ENCODE peak calls at places on chromosomes 13 and 19, in six cellular contexts. D is neural progenitor cell, E is GM23248, A is hepatocyte, O is HCT116, F is PC-3. Q is an unnamed sample. For H3K9me3, the result is how much of the 10 kb centered on the place peaks cover.

GRCh38 chr19:15379996-15380647 is 535 bp upstream of the AKAP8 start:
- DNase-seq in D (no peak), F (peak), O (peak), A (peak), E (peak), Q (peak)

GRCh38 chr19:35436477-35437141 is 11.4 kb upstream of the FFAR2 start:
- DNase-seq in D (no peak), A (peak), E (peak), O (no peak), F (peak), Q (no peak)

GRCh38 chr19:47002853-47003610 is 16.6 kb upstream of the NPAS1 start:
- DNase-seq in A (no peak), O (no peak), E (no peak), D (no peak), F (no peak), Q (no peak)

GRCh38 chr13:111219950-111220349 is 100.5 kb upstream of the TEX29 start:
- DNase-seq in O (no peak), D (no peak), F (no peak), A (no peak), E (peak), Q (no peak)

GRCh38 chr19:3234800-3235199 is 10.3 kb downstream of the CELF5 start:
- DNase-seq in F (no peak), D (no peak), E (no peak), O (no peak), A (no peak), Q (no peak)

GRCh38 chr19:33740811-33741396 is 55.8 kb upstream of the KCTD15 start:
- DNase-seq in D (peak), F (peak), A (peak), O (no peak), E (peak), Q (peak)

GRCh38 chr19:46890423-46891170 is 29.8 kb downstream of the ARHGAP35 start:
- DNase-seq in A (peak), E (peak), D (no peak), F (peak), O (no peak), Q (no peak)

GRCh38 chr19:58558623-58559274 is 338 bp upstream of the UBE2M start:
- DNase-seq in A (peak), E (peak), O (peak), D (peak), F (peak), Q (peak)

GRCh38 chr13:39283062-39283461 is 244.8 kb downstream of the NHLRC3 start:
- DNase-seq in E (no peak), D (no peak), F (no peak), O (no peak), A (no peak), Q (no peak)

GRCh38 chr13:72198042-72198441 is 331.0 kb upstream of the DACH1 start:
- DNase-seq in F (no peak), A (no peak), D (no peak), E (no peak), O (no peak), Q (no peak)

GRCh38 chr13:30868806-30869470 is 37.1 kb upstream of the MEDAG start:
- DNase-seq in O (no peak), E (peak), F (no peak), A (no peak), D (no peak), Q (no peak)

GRCh38 chr19:31351212-31352193 is 2.3 kb upstream of the TSHZ3 start:
- DNase-seq in D (peak), F (peak), A (peak), E (peak), O (no peak), Q (no peak)

GRCh38 chr13:28618595-28618994 is 40.3 kb upstream of the POMP start:
- DNase-seq in A (no peak), O (no peak), F (no peak), E (no peak), D (no peak), Q (no peak)

GRCh38 chr19:33374406-33374703 is 846 bp downstream of the CEBPG start:
- DNase-seq in O (no peak), F (peak), D (peak), E (peak), A (no peak), Q (no peak)

GRCh38 chr19:38650180-38650775 is 2.8 kb downstream of the ACTN4 start:
- DNase-seq in A (peak), E (peak), D (no peak), F (no peak), O (no peak), Q (no peak)

GRCh38 chr19:18718846-18719458 is 35.5 kb downstream of the CRTC1 start:
- DNase-seq in A (no peak), E (no peak), F (no peak), O (no peak), D (no peak), Q (no peak)

GRCh38 chr19:13770013-13770635 is 4.1 kb upstream of the C19orf53 start:
- DNase-seq in D (no peak), E (no peak), A (no peak), F (no peak), O (no peak), Q (no peak)

GRCh38 chr13:30932481-30933333 is at the start of gene TEX26:
- DNase-seq in E (no peak), O (no peak), A (peak), F (no peak), D (peak), Q (no peak)

GRCh38 chr13:98239156-98240076 is 62.3 kb upstream of the RNF113B start:
- DNase-seq in O (no peak), A (peak), F (no peak), E (no peak), D (no peak), Q (no peak)

GRCh38 chr19:49844138-49844740 is 6.7 kb upstream of the PTOV1 start:
- DNase-seq in O (no peak), F (no peak), E (no peak), A (no peak), D (no peak), Q (no peak)

GRCh38 chr13:98706446-98707110 is 45.9 kb downstream of the SLC15A1 start:
- DNase-seq in F (peak), A (peak), O (no peak), E (no peak), D (no peak), Q (no peak)

GRCh38 chr19:38727306-38727867 is 16.9 kb downstream of the CAPN12 start:
- DNase-seq in O (no peak), D (no peak), A (no peak), E (no peak), F (no peak), Q (no peak)

GRCh38 chr19:11538232-11539036 is at the start of gene CNN1:
- DNase-seq in O (no peak), D (peak), E (peak), A (peak), F (no peak), Q (no peak)

GRCh38 chr19:5624154-5624663 is 1.3 kb downstream of the SAFB start:
- DNase-seq in D (peak), O (no peak), E (peak), A (peak), F (peak), Q (peak)

GRCh38 chr13:113485545-113485944 is 5.0 kb downstream of the DCUN1D2 start:
- DNase-seq in E (no peak), D (no peak), A (no peak), F (no peak), O (no peak), Q (no peak)

GRCh38 chr13:48653074-48654054 is at the start of gene CYSLTR2:
- DNase-seq in F (no peak), A (peak), O (no peak), D (peak), E (peak), Q (no peak)

GRCh38 chr13:46643165-46643777 is 90.3 kb downstream of the LRCH1 start:
- DNase-seq in D (no peak), F (no peak), A (no peak), O (no peak), E (no peak), Q (no peak)

GRCh38 chr19:44959691-44960090 is 4.5 kb downstream of the CLPTM1 start:
- DNase-seq in E (no peak), F (no peak), O (no peak), D (no peak), A (no peak), Q (no peak)

GRCh38 chr19:41114132-41114531 is at the start of gene CYP2F1:
- DNase-seq in E (no peak), F (no peak), A (no peak), D (no peak), O (no peak), Q (no peak)

GRCh38 chr13:98293570-98294142 is 116.6 kb upstream of the RNF113B start:
- DNase-seq in E (peak), O (no peak), D (no peak), F (peak), A (no peak), Q (no peak)

GRCh38 chr19:15195381-15195964 is 5.3 kb downstream of the NOTCH3 start:
- DNase-seq in F (peak), E (peak), O (no peak), D (peak), A (peak), Q (no peak)

GRCh38 chr13:99659234-99659633 is 158.0 kb downstream of the TM9SF2 start:
- DNase-seq in D (peak), E (no peak), O (no peak), A (no peak), F (no peak), Q (peak)

GRCh38 chr13:101979825-101980224 is 422.0 kb downstream of the FGF14 start:
- DNase-seq in A (peak), D (no peak), E (no peak), O (no peak), F (no peak), Q (no peak)

DNA sequence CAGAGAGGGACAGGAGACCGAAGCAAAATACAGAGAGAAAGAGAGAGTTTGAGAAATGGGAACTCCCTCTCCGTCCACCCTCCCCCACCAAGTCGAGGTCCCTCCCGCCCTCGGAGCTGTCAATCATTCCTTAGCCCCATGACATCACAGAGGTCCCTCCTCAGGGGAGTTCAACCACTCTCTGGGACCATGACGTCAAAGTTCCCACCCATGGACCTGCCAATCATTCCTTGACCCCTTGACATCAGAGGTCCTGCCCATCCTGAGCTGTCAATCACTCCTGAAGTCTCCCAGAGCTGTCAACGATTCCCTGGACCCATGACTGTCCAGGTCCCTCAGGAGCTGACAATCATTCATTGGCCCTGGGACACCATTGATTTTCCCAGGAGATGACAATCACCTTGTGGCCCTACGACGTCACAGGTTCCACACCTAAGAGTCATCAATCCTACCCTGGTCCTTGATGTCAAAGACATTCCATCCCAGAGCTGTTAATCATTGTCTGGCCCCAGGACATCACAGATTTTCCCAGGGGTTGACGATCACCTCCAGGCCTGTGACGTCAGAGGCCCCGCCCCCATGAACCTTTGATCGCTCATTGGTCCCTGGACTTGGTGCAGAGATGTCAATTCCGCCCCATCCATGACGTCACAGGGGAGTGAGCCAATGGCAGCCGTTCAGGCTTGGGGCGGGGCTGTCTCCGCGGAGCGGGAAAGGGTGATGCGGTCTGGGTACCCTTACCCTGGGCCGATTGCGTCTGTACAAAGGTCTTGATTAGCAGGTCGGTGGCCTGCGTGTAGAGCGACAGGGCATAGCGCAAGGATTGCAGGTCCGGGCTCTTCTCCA is 61.7 kb downstream of the COLGALT1 start:
- DNase-seq in A (peak), F (no peak), D (peak), E (peak), O (peak), Q (no peak)
- TF ChIP-seq EZH2phosphoT487 in A (no peak), F (no peak), D (no peak), E (no peak), O (no peak), Q (no peak)

GRCh38 chr19:1287622-1288527 is 2.2 kb downstream of the EFNA2 start:
- DNase-seq in D (peak), A (no peak), O (no peak), E (peak), F (no peak), Q (no peak)
- TF ChIP-seq EZH2 in D (no peak), A (no peak), O (no peak), E (no peak), F (no peak), Q (peak)

DNA sequence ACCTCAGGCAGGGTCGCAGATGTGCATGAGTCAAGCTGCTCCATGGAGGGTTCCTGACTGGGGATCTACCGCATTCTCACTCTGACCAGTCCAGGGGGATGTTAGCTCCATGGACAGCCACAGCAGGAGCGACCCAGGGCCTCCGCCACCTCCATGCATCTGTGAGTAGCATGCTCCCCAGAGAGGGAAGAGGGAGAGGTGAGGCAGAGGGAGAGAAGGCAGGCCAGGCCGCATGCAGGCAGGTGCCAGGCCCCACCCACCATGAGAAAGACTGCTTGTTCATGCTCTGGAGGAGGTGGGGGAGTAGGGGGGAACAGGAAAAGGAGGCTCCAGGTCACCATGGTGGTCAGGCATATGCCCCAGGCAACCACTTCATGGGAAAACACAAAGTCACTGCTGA is 20.3 kb downstream of the TUBA3C start:
- DNase-seq in E (no peak), F (no peak), O (no peak), A (no peak), D (no peak), Q (no peak)
- H3K9me3 ChIP-seq in E (under half), F (under half), O (under half), A (under half), D (under half), Q (under half)

DNA sequence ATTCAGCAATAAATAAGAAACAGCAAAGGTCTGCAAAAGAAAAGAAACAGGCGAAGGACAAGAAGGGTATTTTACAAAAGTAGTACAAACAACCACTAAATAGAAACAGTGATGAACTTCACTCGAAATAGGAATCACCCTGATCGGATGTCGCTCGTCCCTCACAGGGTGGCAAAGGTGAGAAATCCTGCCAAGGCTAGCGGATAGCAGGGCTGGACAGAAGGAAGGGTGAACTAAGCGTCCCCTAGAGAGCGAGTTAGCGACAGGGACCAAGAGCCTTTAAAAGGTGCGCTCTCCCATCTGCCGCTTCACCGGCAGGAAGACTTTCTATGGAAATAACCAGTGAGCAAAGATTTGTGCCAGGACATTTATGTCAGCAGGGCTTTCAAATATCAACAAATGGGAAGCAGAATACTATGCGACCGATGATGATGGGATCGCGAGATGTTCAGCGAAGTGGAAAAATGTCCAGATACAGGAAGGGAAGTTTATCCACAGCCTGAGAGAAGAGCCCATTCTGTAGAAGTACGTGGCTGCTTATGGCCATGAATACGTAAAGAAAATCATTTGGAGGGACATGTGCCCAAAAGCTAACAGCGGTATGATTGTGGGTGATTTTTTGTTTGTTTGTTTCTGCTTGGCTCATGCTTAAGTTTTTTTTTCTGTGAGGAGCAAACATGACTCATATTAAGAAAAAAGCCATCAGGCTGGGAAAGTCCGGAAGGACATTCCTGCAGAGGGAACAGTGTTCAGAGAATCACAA is 18.9 kb downstream of the ELAVL1 start:
- DNase-seq in E (peak), O (no peak), A (no peak), D (no peak), F (peak), Q (no peak)
- TF ChIP-seq EZH2phosphoT487 in E (no peak), O (no peak), A (no peak), D (no peak), F (no peak), Q (no peak)

Q was measured in MM.1S.